ENCODE peak calls at places on chromosome 12, in five cellular contexts. F is MM.1S, H is T-cell, B is A549, W is PC-9. Y is an unnamed sample.

GRCh38 chr12:106106892-106107291 is 31.9 kb downstream of the NUAK1 start:
- DNase-seq in H (no peak), W (peak; percentile 29), B (peak; percentile 77), F (no peak), Y (peak; percentile 24)

GRCh38 chr12:94650143-94651056 is at the start of gene TMCC3:
- DNase-seq in B (no peak), F (peak; percentile 80), W (peak; percentile 66), H (peak; percentile 15), Y (no peak)

GRCh38 chr12:14327717-14328116 is 37.8 kb upstream of the ATF7IP start:
- DNase-seq in B (no peak), F (no peak), W (peak; percentile 16), H (no peak), Y (peak; percentile 36)

GRCh38 chr12:29304388-29304787 is 76.6 kb downstream of the ERGIC2 start:
- DNase-seq in B (no peak), F (no peak), W (no peak), H (no peak), Y (no peak)

GRCh38 chr12:39329015-39329414 is 113.9 kb downstream of the KIF21A start:
- DNase-seq in B (no peak), W (no peak), F (no peak), H (no peak), Y (no peak)

GRCh38 chr12:70386771-70387170 is 20.7 kb downstream of the KCNMB4 start:
- DNase-seq in F (no peak), W (no peak), B (no peak), H (no peak), Y (no peak)

GRCh38 chr12:121953293-121953692 is 34.9 kb downstream of the CFAP251 start:
- DNase-seq in W (no peak), F (no peak), B (no peak), H (no peak), Y (no peak)

GRCh38 chr12:69007166-69007857 is 74.3 kb upstream of the CPM start:
- DNase-seq in H (no peak), B (peak; percentile 19), F (no peak), W (no peak), Y (peak; percentile 36)

GRCh38 chr12:57044856-57045255 is 5.1 kb downstream of the MYO1A start:
- DNase-seq in F (no peak), W (no peak), B (no peak), H (no peak), Y (no peak)

GRCh38 chr12:122368361-122369073 is 54.0 kb downstream of the CLIP1 start:
- DNase-seq in H (no peak), F (no peak), W (peak; percentile 7), B (peak; percentile 54), Y (no peak)

GRCh38 chr12:119229205-119229604 is 50.5 kb downstream of the HSPB8 start:
- DNase-seq in F (no peak), W (no peak), B (no peak), H (no peak), Y (no peak)

GRCh38 chr12:64610092-64610659 is at the start of gene RASSF3:
- DNase-seq in B (peak; percentile 71), F (peak; percentile 85), H (peak; percentile 59), W (peak; percentile 85), Y (no peak)

GRCh38 chr12:6437586-6437985 is 7.2 kb upstream of the CD27 start:
- DNase-seq in H (no peak), B (no peak), F (no peak), W (no peak), Y (no peak)

GRCh38 chr12:5648692-5649338 is 216.9 kb downstream of the NTF3 start:
- DNase-seq in W (no peak), F (peak; percentile 14), B (peak; percentile 35), H (no peak), Y (no peak)

GRCh38 chr12:9064201-9064814 is 51.4 kb downstream of the A2M start:
- DNase-seq in F (peak; percentile 85), B (peak; percentile 75), W (peak; percentile 75), H (peak; percentile 30), Y (peak; percentile 10)

GRCh38 chr12:101298426-101298825 is 18.5 kb downstream of the UTP20 start:
- DNase-seq in F (no peak), H (no peak), B (peak; percentile 47), W (peak; percentile 10), Y (no peak)

GRCh38 chr12:88258396-88258795 is 116.3 kb downstream of the TMTC3 start:
- DNase-seq in F (no peak), B (no peak), H (no peak), W (no peak), Y (no peak)

Y was measured in epithelial cell of prostate.